ENCODE peak calls at places on chromosomes 1 and 21, in six cellular contexts. S is CD8-positive, alpha-beta T cell; M is IMR-90; O is tibial nerve; Y is OCI-LY7; A is Peyer's patch. D is an unnamed sample. For H3K4me1, the result is how much of the 10 kb centered on the place peaks cover.

GRCh38 chr1:53176452-53177344 is 19.9 kb upstream of the CPT2 start:
- DNase-seq in S (no peak), M (peak), O (no peak), Y (no peak), A (no peak), D (no peak)

GRCh38 chr1:109781807-109782206 is 18.1 kb upstream of the EPS8L3 start:
- DNase-seq in S (no peak), M (no peak), O (no peak), Y (no peak), A (no peak), D (no peak)

GRCh38 chr1:204940591-204940990 is 69.9 kb downstream of the NFASC start:
- DNase-seq in S (no peak), M (peak), O (no peak), Y (no peak), A (no peak), D (no peak)

GRCh38 chr1:7953850-7954609 is 7.5 kb upstream of the PARK7 start:
- DNase-seq in S (peak), M (peak), O (peak), Y (peak), A (peak), D (peak)

GRCh38 chr1:205733438-205734175 is 16.4 kb downstream of the NUCKS1 start:
- DNase-seq in S (no peak), M (no peak), O (no peak), Y (no peak), A (no peak), D (no peak)

GRCh38 chr1:234926574-234927311 is 201.9 kb downstream of the TOMM20 start:
- DNase-seq in S (no peak), M (no peak), O (no peak), Y (peak), A (peak), D (peak)

GRCh38 chr1:231518485-231519035 is 9.9 kb upstream of the TSNAX start:
- DNase-seq in S (no peak), M (no peak), O (no peak), Y (no peak), A (no peak), D (no peak)

GRCh38 chr1:240000634-240001033 is 91.0 kb upstream of the FMN2 start:
- DNase-seq in S (no peak), M (peak), O (no peak), Y (no peak), A (no peak), D (no peak)

GRCh38 chr1:910311-910880 is 13.3 kb upstream of the SAMD11 start:
- DNase-seq in S (no peak), M (no peak), O (peak), Y (no peak), A (peak), D (peak)

GRCh38 chr21:35084869-35085268 is 35.8 kb upstream of the RUNX1 start:
- DNase-seq in S (no peak), M (peak), O (no peak), Y (no peak), A (no peak), D (no peak)

GRCh38 chr1:59290173-59290954 is 6.5 kb upstream of the FGGY start:
- DNase-seq in S (no peak), M (peak), O (no peak), Y (peak), A (peak), D (no peak)

GRCh38 chr21:45848805-45849204 is 132.8 kb upstream of the COL6A1 start:
- DNase-seq in S (no peak), M (no peak), O (no peak), Y (no peak), A (no peak), D (no peak)

GRCh38 chr1:2411801-2412394 is 466 bp downstream of the PEX10 start:
- DNase-seq in S (no peak), M (no peak), O (no peak), Y (peak), A (no peak), D (no peak)

GRCh38 chr1:220896088-220896487 is 16.8 kb downstream of the HLX start:
- DNase-seq in S (no peak), M (no peak), O (no peak), Y (no peak), A (no peak), D (no peak)

GRCh38 chr1:239819075-239819474 is 272.6 kb upstream of the FMN2 start:
- DNase-seq in S (no peak), M (no peak), O (no peak), Y (peak), A (no peak), D (no peak)

GRCh38 chr1:206960676-206961386 is 9.4 kb downstream of the FCAMR start:
- DNase-seq in S (no peak), M (no peak), O (no peak), Y (no peak), A (no peak), D (no peak)

GRCh38 chr1:64631346-64632052 is 113.4 kb upstream of the RAVER2 start:
- DNase-seq in S (no peak), M (no peak), O (no peak), Y (no peak), A (no peak), D (no peak)

GRCh38 chr1:157135646-157136045 is 2.5 kb downstream of the ETV3 start:
- DNase-seq in S (no peak), M (no peak), O (no peak), Y (no peak), A (no peak), D (no peak)

GRCh38 chr21:35352066-35352770 is 303.1 kb upstream of the RUNX1 start:
- DNase-seq in S (no peak), M (peak), O (no peak), Y (no peak), A (no peak), D (no peak)

GRCh38 chr1:26291433-26291832 is 11.5 kb downstream of the SH3BGRL3 start:
- DNase-seq in S (no peak), M (no peak), O (no peak), Y (peak), A (no peak), D (no peak)

GRCh38 chr1:229111703-229112319 is 159.1 kb upstream of the RAB4A start:
- DNase-seq in S (no peak), M (peak), O (no peak), Y (no peak), A (no peak), D (no peak)

GRCh38 chr1:82445827-82446226 is 645.1 kb downstream of the ADGRL2 start:
- DNase-seq in S (no peak), M (no peak), O (no peak), Y (no peak), A (no peak), D (no peak)

DNA sequence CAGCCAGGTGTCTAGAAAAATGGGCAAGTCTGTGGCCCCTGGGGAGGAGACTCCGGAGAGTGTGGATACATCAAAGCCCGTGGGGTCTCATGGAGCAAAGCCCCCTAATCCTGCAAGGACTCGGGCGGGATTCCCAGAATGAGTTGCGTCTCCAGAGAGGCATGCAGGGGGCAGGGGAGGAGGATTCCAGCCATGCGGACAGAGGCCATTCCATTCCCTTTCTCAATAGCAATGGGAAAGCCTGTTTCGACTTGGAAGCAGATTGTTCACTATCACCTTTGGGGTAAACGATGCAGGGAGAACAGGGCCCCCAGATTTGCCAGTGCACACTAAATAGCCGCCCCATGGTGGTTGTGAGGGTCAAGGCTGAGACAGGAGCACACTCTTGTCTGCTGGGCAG is 15.4 kb upstream of the PRDM15 start:
- DNase-seq in S (no peak), M (no peak), O (no peak), Y (no peak), A (no peak), D (no peak)
- H3K27ac ChIP-seq in S (no peak), M (peak), O (no peak), Y (no peak), A (no peak), D (no peak)

GRCh38 chr1:3612123-3612522 is 815 bp upstream of the MEGF6 start:
- DNase-seq in S (no peak), M (no peak), O (no peak), Y (no peak), A (no peak), D (no peak)
- H3K4me3 ChIP-seq in S (peak), M (no peak), O (no peak), Y (no peak), A (peak), D (no peak)

DNA sequence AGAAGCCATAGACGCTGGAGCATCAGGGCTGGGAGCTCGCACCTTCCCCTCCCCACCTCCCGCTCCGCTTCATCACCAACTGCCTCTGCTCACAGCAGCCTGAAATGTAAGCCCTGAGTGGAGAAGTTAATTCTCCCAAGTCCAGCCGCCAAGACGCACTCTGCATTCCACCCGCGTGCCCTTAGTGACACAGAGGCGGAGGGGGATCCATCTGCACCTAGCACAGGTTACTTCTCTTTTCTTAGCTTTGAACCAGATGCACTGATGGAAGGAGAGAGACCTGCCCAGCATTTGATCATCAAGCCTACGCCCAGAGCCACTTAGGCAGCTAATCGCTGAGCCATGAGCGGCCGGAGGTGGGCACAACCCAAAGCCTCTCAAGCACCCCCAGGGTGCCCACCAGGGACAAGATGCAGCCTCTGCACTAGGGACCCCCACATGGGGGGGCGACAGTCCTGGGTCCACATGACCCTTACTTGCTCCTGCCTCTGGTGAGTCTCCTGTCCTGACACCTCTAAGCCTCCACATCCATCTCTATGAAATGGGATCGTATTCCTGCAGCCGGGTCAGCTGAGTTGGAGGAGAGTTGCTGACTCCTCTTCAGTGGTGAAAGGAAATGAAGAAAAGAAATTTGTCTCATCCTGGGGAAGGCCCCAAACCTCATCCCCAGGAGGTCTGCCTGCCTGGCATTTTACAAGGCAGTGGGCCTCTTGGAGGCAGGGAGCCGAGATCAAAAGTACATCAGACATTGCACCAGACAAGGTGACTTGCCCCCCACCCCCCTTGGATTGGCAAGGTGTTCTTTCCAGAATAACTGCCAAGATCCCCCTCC is 316.1 kb downstream of the MATN1 start:
- DNase-seq in S (no peak), M (no peak), O (no peak), Y (no peak), A (peak), D (peak)
- H3K4me1 ChIP-seq in S (under half), M (under half), O (under half), Y (under half), A (under half), D (under half)

GRCh38 chr21:37375866-37376574 is 9.4 kb downstream of the DYRK1A start:
- DNase-seq in S (no peak), M (no peak), O (no peak), Y (no peak), A (no peak), D (no peak)

GRCh38 chr21:37372127-37372731 is 5.7 kb downstream of the DYRK1A start:
- DNase-seq in S (no peak), M (no peak), O (no peak), Y (no peak), A (no peak), D (no peak)

GRCh38 chr21:37373539-37373938 is 7.0 kb downstream of the DYRK1A start:
- DNase-seq in S (no peak), M (no peak), O (no peak), Y (no peak), A (no peak), D (no peak)

GRCh38 chr21:37371041-37371397 is 4.4 kb downstream of the DYRK1A start:
- DNase-seq in S (no peak), M (no peak), O (no peak), Y (no peak), A (no peak), D (no peak)

DNA sequence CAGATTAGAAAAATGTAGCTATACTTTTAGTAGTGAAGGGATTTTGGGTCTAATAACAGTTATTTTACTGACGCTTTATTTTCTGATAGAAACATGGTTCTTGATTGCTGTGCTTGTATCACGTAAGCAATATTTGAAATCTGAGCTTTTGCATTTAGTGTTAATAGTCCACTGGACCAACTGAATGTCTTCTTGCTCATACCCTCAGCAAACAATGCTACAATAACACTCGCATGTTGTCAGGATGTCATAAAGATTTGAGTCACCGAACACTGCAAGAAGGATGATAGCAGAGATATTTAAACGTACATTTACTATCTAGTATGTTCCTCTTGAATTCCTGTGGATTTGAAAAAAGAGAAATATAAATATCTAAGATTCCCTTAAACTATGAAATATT is 7.5 kb downstream of the DYRK1A start:
- DNase-seq in S (no peak), M (peak), O (no peak), Y (no peak), A (no peak), D (no peak)
- H3K27ac ChIP-seq in S (no peak), M (no peak), O (no peak), Y (no peak), A (no peak), D (no peak)

GRCh38 chr1:38990401-38990745 is 703 bp upstream of the AKIRIN1 start:
- DNase-seq in S (no peak), M (peak), O (no peak), Y (peak), A (no peak), D (no peak)
- H3K4me3 ChIP-seq in S (peak), M (peak), O (peak), Y (peak), A (peak), D (peak)

GRCh38 chr1:236502579-236502971 is 21.2 kb upstream of the LGALS8 start:
- DNase-seq in S (no peak), M (peak), O (no peak), Y (no peak), A (no peak), D (no peak)

GRCh38 chr1:236501093-236501492 is 22.7 kb upstream of the LGALS8 start:
- DNase-seq in S (no peak), M (no peak), O (no peak), Y (no peak), A (no peak), D (no peak)

GRCh38 chr1:236507022-236507700 is 16.6 kb upstream of the LGALS8 start:
- DNase-seq in S (no peak), M (peak), O (no peak), Y (no peak), A (no peak), D (no peak)

GRCh38 chr1:236497908-236498307 is 25.9 kb upstream of the LGALS8 start:
- DNase-seq in S (no peak), M (no peak), O (no peak), Y (no peak), A (no peak), D (no peak)

DNA sequence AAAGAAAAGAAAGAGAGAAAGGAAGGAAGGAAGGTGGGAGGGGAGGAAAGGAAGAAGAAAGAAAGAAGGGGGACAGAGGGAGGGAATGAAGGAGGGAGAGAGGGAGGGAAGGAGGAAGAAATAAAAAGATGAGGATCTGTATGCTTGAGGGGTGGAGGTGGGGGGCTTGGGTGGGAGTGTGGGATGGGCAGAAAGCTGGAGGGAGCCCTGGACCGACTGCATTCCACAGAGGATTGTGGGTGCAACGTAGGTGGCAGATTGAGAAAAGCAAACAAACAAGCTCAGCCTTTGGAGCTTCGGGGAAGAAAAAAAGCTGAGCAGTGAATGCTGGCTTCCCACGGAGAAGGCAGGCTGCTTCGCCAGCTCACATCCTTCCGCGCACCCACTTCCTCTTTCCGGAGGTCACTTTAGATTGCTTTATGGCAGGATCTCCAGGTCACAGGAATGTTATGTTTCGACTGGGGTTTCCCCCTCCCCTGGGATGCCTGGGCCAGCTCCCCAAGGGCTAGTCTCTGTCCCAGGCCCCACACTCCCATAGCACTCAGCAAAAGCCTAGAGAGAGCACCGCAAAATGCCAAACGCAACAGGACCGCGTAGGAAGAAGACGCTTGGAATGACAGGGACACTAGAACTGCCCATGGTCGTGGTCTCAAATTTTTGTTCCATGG is 20.7 kb upstream of the LGALS8 start:
- DNase-seq in S (no peak), M (peak), O (no peak), Y (no peak), A (peak), D (no peak)
- H3K4me1 ChIP-seq in S (under half), M (under half), O (under half), Y (under half), A (under half), D (under half)

D was measured in ascending aorta.